ENCODE peak calls at places on chromosomes 11 and 22, in seven cellular contexts. X is stimulated activated CD4-positive, alpha-beta T cell treated with anti-CD3 and anti-CD28 coated beads, Interleukin-4, amount 100 ng/mL, for 1 hour; P is NCI-H1092; Y is central memory CD4-positive, alpha-beta T cell; F is GM19239; A is activated T-helper 1 cell treated with anti-CD3 and anti-CD28 coated beads, Interleukin-2, amount 50 U/mL, for 16 hours; E is upper lobe of right lung. G is an unnamed sample.

GRCh38 chr11:11841121-11841604 is 609 bp upstream of the USP47 start:
- DNase-seq in E (peak), A (no peak), F (no peak), X (no peak), Y (peak), P (peak), G (no peak)

GRCh38 chr22:50277761-50278160 is 7.6 kb upstream of the MAPK11 start:
- DNase-seq in E (no peak), A (no peak), X (no peak), P (no peak), F (no peak), Y (no peak), G (no peak)

GRCh38 chr22:20430641-20431519 is 6.7 kb downstream of the SCARF2 start:
- DNase-seq in Y (peak), X (peak), P (peak), E (peak), A (peak), F (no peak), G (peak)

GRCh38 chr11:23278121-23278520 is 417.8 kb upstream of the CCDC179 start:
- DNase-seq in E (no peak), A (no peak), Y (no peak), X (no peak), P (no peak), F (no peak), G (no peak)

GRCh38 chr11:21429401-21429800 is 760.0 kb downstream of the NELL1 start:
- DNase-seq in X (no peak), F (no peak), A (no peak), E (no peak), P (no peak), Y (no peak), G (no peak)

GRCh38 chr11:2885017-2885675 is 429 bp downstream of the CDKN1C start:
- DNase-seq in P (peak), X (peak), F (peak), Y (no peak), E (peak), A (no peak), G (no peak)

GRCh38 chr11:67438121-67438902 is 830 bp upstream of the PTPRCAP start:
- DNase-seq in E (no peak), A (peak), Y (peak), X (peak), F (no peak), P (no peak), G (peak)

GRCh38 chr11:39304586-39304985 is 2154.9 kb downstream of the LRRC4C start:
- DNase-seq in F (no peak), Y (no peak), A (no peak), X (no peak), E (no peak), P (no peak), G (no peak)

GRCh38 chr11:21485011-21485410 is 707.9 kb upstream of the ANO5 start:
- DNase-seq in E (no peak), F (no peak), A (no peak), P (no peak), Y (no peak), X (no peak), G (no peak)

GRCh38 chr11:86577663-86578636 is 94.5 kb downstream of the ME3 start:
- DNase-seq in A (no peak), Y (no peak), E (no peak), F (no peak), P (no peak), X (no peak), G (no peak)

GRCh38 chr11:103488021-103488420 is 378.8 kb downstream of the DYNC2H1 start:
- DNase-seq in P (no peak), Y (no peak), E (no peak), F (no peak), A (no peak), X (no peak), G (no peak)

GRCh38 chr22:30459206-30460052 is 12.4 kb downstream of the SEC14L3 start:
- DNase-seq in A (no peak), E (no peak), F (no peak), P (no peak), Y (no peak), X (no peak), G (no peak)

GRCh38 chr11:65558785-65559509 is 788 bp upstream of the LTBP3 start:
- DNase-seq in E (no peak), Y (no peak), F (no peak), A (no peak), X (no peak), P (peak), G (peak)

GRCh38 chr11:67002297-67002913 is 20.5 kb upstream of the SYT12 start:
- DNase-seq in E (no peak), F (no peak), P (no peak), X (no peak), Y (no peak), A (no peak), G (no peak)

GRCh38 chr11:46480166-46480726 is 88.7 kb upstream of the CHRM4 start:
- DNase-seq in X (no peak), A (no peak), F (no peak), Y (no peak), P (no peak), E (no peak), G (no peak)

GRCh38 chr11:111213256-111213655 is 32.3 kb upstream of the POU2AF2 start:
- DNase-seq in F (no peak), E (no peak), X (no peak), P (no peak), Y (no peak), A (no peak), G (no peak)

GRCh38 chr11:73230931-73231330 is 12.8 kb downstream of the P2RY2 start:
- DNase-seq in E (peak), X (no peak), Y (no peak), A (no peak), F (no peak), P (no peak), G (no peak)

GRCh38 chr11:2930705-2931415 is 1.6 kb upstream of the PHLDA2 start:
- DNase-seq in F (peak), E (peak), X (peak), Y (no peak), P (peak), A (no peak), G (peak)

GRCh38 chr11:78110830-78111229 is 28.6 kb downstream of the ALG8 start:
- DNase-seq in F (no peak), E (no peak), P (no peak), Y (no peak), A (no peak), X (no peak), G (no peak)

GRCh38 chr22:35312198-35313059 is 12.7 kb downstream of the TOM1 start:
- DNase-seq in X (no peak), P (no peak), Y (no peak), E (peak), A (no peak), F (no peak), G (no peak)

GRCh38 chr11:8739309-8739793 is 56.8 kb downstream of the RPL27A start:
- DNase-seq in Y (no peak), E (no peak), F (no peak), A (no peak), P (no peak), X (no peak), G (no peak)

G was measured in chondrocyte.